ENCODE peak calls at places on chromosomes 13 and 19, in five cellular contexts. K, D, U, Q and W are unnamed samples.

GRCh38 chr19:48713041-48713863 is 6.3 kb downstream of the MAMSTR start:
- DNase-seq in K (no peak), Q (peak), D (peak), U (no peak), W (no peak)

GRCh38 chr13:23558675-23559536 is 11.3 kb upstream of the TNFRSF19 start:
- DNase-seq in D (no peak), U (peak), Q (peak), K (peak), W (peak)

GRCh38 chr19:19662344-19662743 is 1.1 kb downstream of the ATP13A1 start:
- DNase-seq in Q (no peak), K (no peak), D (no peak), U (no peak), W (no peak)

GRCh38 chr13:43986395-43986794 is 106.7 kb downstream of the LACC1 start:
- DNase-seq in U (no peak), K (peak), D (no peak), Q (no peak), W (no peak)

GRCh38 chr19:47357788-47358680 is 8.9 kb downstream of the DHX34 start:
- DNase-seq in Q (no peak), K (no peak), D (peak), U (peak), W (no peak)

GRCh38 chr19:55253842-55254624 is 4.8 kb downstream of the PPP6R1 start:
- DNase-seq in U (no peak), Q (peak), D (no peak), K (no peak), W (no peak)

GRCh38 chr19:355134-355533 is 10.5 kb upstream of the MIER2 start:
- DNase-seq in U (no peak), D (no peak), Q (no peak), K (no peak), W (no peak)

GRCh38 chr13:72435251-72435650 is 292.2 kb downstream of the MZT1 start:
- DNase-seq in K (no peak), U (no peak), Q (no peak), D (no peak), W (no peak)

GRCh38 chr19:15748239-15748638 is 10.5 kb downstream of the OR10H3 start:
- DNase-seq in Q (no peak), D (no peak), U (no peak), K (no peak), W (no peak)
- TF ChIP-seq CTCF in Q (no peak), D (no peak), U (no peak), K (no peak), W (no peak)

DNA sequence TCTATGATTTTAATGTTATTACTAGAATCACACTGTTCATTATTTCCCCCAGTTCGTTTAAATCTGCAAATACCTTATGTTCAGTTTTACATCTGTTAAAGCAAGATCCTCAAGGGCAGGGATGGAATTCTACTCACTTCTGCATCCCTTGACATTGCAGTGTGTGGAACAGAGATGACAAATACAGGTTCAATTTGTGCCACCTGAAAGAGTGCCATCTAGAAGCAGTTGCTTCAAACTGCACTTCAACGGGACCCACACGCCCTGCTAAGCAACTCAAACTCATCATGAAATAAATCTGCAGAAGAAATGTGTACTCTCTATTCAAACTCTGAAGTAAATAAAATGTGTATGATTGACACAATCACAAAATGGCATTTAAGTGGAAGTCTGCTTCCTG is 44.5 kb downstream of the RUBCNL start:
- DNase-seq in K (no peak), U (no peak), D (no peak), Q (no peak), W (no peak)
- TF ChIP-seq CTCF in K (no peak), U (no peak), D (no peak), Q (no peak), W (no peak)

GRCh38 chr19:2783781-2784145 is 690 bp upstream of the SGTA start:
- DNase-seq in D (no peak), K (no peak), U (no peak), Q (no peak), W (no peak)

GRCh38 chr19:2782357-2782935 is 627 bp downstream of the SGTA start:
- DNase-seq in Q (no peak), D (no peak), U (no peak), K (no peak), W (no peak)

GRCh38 chr19:2780284-2780683 is 2.8 kb downstream of the SGTA start:
- DNase-seq in Q (no peak), K (peak), U (no peak), D (no peak), W (no peak)

GRCh38 chr19:2785244-2786000 is at the start of gene THOP1:
- DNase-seq in U (peak), Q (peak), D (peak), K (peak), W (peak)

DNA sequence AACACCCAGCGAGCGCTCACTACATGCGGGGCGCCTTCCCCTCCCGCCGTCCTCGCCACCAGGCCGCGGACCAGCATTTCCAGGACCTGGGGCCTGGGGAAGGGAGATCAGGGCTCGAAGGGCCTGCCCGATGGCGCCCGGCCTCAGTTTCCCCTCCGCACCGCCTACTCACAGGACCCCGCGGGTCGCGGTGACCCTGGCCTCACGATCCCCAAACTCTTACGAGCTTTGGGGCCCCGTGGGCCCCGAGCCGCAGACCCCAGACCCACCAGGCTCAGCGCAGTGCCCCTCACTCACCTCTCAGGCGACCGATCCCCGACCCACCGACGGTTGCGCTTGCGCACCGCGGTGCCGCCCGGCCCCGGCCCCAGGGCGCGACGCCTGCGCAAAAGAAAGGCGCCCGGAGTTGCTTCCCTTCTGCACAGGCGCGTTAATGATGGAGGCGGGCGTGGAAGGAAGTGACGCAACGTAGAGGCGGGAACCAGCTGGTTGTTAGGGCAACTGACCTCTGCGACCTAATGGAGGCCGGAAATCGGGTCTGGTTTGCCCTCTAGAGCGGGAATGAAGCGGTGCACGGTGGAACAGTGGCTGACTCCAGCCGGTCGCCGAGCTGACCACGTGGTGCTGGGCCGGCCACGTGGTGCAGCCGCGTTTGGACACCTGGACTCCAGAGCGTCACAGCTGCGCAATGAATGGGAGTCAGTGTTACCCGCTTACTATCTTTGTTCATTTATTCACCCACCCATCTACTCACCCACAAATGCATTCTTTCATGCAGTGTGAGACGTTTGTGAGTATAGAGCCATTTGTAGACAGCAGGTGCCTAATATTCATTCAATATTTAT is at the start of gene SGTA:
- DNase-seq in Q (peak), K (peak), U (peak), D (peak), W (peak)
- TF ChIP-seq CTCF in Q (peak), K (peak), U (peak), D (peak), W (peak)

GRCh38 chr13:103788061-103788652 is 721.9 kb upstream of the SLC10A2 start:
- DNase-seq in D (peak), Q (no peak), U (no peak), K (peak), W (no peak)
- TF ChIP-seq CTCF in D (peak), Q (no peak), U (no peak), K (peak), W (no peak)

GRCh38 chr19:50820086-50820485 is 3.5 kb downstream of the KLK1 start:
- DNase-seq in D (no peak), U (no peak), K (no peak), Q (no peak), W (no peak)
- TF ChIP-seq CTCF in D (no peak), U (no peak), K (no peak), Q (no peak), W (no peak)